ENCODE peak calls at places on chromosome 1, in six cellular contexts. One of them, this sample, is unnamed.

GRCh38 chr1:3852711-3853498 is 4.1 kb downstream of the CEP104 start:
- DNase-seq in K562: no peak
- DNase-seq in H1: no peak
- DNase-seq in GM12878: no peak
- DNase-seq in HepG2: no peak
- DNase-seq in SK-N-SH: no peak
- DNase-seq in this sample: no peak

GRCh38 chr1:198320748-198321147 is 163.9 kb downstream of the NEK7 start:
- DNase-seq in K562: no peak
- DNase-seq in H1: no peak
- DNase-seq in GM12878: no peak
- DNase-seq in HepG2: no peak
- DNase-seq in SK-N-SH: no peak
- DNase-seq in this sample: no peak

GRCh38 chr1:92705456-92705855 is 79.5 kb downstream of the EVI5 start:
- DNase-seq in K562: peak
- DNase-seq in H1: no peak
- DNase-seq in GM12878: no peak
- DNase-seq in HepG2: no peak
- DNase-seq in SK-N-SH: no peak
- DNase-seq in this sample: no peak

GRCh38 chr1:38860464-38860816 is 868 bp upstream of the RRAGC start:
- DNase-seq in K562: no peak
- DNase-seq in H1: no peak
- DNase-seq in GM12878: no peak
- DNase-seq in HepG2: peak
- DNase-seq in SK-N-SH: no peak
- DNase-seq in this sample: no peak

GRCh38 chr1:185939142-185939541 is 205.0 kb downstream of the HMCN1 start:
- DNase-seq in K562: no peak
- DNase-seq in H1: no peak
- DNase-seq in GM12878: no peak
- DNase-seq in HepG2: no peak
- DNase-seq in SK-N-SH: no peak
- DNase-seq in this sample: no peak

GRCh38 chr1:86825294-86825693 is 88.6 kb downstream of the SELENOF start:
- DNase-seq in K562: no peak
- DNase-seq in H1: no peak
- DNase-seq in GM12878: no peak
- DNase-seq in HepG2: no peak
- DNase-seq in SK-N-SH: no peak
- DNase-seq in this sample: no peak

GRCh38 chr1:53326598-53327182 is 1.2 kb downstream of the LRP8 start:
- DNase-seq in K562: peak
- DNase-seq in H1: no peak
- DNase-seq in GM12878: no peak
- DNase-seq in HepG2: no peak
- DNase-seq in SK-N-SH: peak
- DNase-seq in this sample: no peak

GRCh38 chr1:18539171-18539570 is 58.4 kb downstream of the KLHDC7A start:
- DNase-seq in K562: no peak
- DNase-seq in H1: no peak
- DNase-seq in GM12878: no peak
- DNase-seq in HepG2: no peak
- DNase-seq in SK-N-SH: no peak
- DNase-seq in this sample: no peak

GRCh38 chr1:175341631-175342429 is 149.3 kb upstream of the KIAA0040 start:
- DNase-seq in K562: no peak
- DNase-seq in H1: no peak
- DNase-seq in GM12878: no peak
- DNase-seq in HepG2: no peak
- DNase-seq in SK-N-SH: no peak
- DNase-seq in this sample: no peak

GRCh38 chr1:246794261-246795093 is 70.3 kb downstream of the SCCPDH start:
- DNase-seq in K562: no peak
- DNase-seq in H1: no peak
- DNase-seq in GM12878: no peak
- DNase-seq in HepG2: no peak
- DNase-seq in SK-N-SH: peak
- DNase-seq in this sample: no peak

GRCh38 chr1:30713211-30713770 is 10.1 kb downstream of the MATN1 start:
- DNase-seq in K562: no peak
- DNase-seq in H1: no peak
- DNase-seq in GM12878: no peak
- DNase-seq in HepG2: no peak
- DNase-seq in SK-N-SH: no peak
- DNase-seq in this sample: no peak

GRCh38 chr1:8349473-8349865 is 31.6 kb downstream of the SLC45A1 start:
- DNase-seq in K562: no peak
- DNase-seq in H1: no peak
- DNase-seq in GM12878: no peak
- DNase-seq in HepG2: no peak
- DNase-seq in SK-N-SH: no peak
- DNase-seq in this sample: no peak
- TF ChIP-seq POLR2AphosphoS5 in K562: no peak
- TF ChIP-seq POLR2AphosphoS5 in H1: no peak
- TF ChIP-seq POLR2AphosphoS5 in GM12878: no peak
- TF ChIP-seq POLR2AphosphoS5 in HepG2: no peak
- TF ChIP-seq POLR2AphosphoS5 in SK-N-SH: no peak
- TF ChIP-seq POLR2AphosphoS5 in this sample: no peak

DNA sequence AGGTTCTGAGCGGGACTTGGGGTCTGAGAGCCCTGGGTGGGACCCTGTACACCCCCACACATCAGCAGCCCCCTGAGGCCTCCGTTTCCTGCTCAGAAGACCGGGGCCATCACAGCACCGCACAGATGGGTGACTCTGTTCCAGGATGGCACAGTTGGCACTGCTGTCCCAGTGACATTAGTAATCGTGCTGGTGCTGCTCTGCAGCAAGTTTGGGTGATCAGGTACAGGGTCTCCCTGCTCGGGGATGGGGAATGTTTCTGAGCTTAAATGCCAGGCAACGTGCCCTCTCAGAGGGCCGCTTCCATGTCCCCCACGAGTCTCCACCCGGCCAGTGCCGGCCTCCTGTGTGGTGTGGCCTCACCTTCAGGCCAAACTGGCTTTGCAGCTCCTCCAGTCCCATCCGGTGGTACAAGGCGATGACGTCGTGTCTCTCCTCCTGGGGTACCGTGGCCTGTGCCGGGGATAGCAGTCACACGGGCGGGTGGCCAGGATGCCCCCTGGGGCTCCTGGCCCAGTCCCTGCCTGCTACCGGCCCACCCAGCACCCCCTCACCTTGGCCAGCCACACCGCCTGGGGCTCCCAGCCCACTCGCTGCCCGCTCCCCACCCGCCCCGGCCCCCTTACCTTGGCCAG is 17.1 kb downstream of the PRXL2B start:
- DNase-seq in K562: no peak
- DNase-seq in H1: no peak
- DNase-seq in GM12878: no peak
- DNase-seq in HepG2: no peak
- DNase-seq in SK-N-SH: peak
- DNase-seq in this sample: no peak
- TF ChIP-seq GABPA in K562: no peak
- TF ChIP-seq GABPA in H1: no peak
- TF ChIP-seq GABPA in GM12878: no peak
- TF ChIP-seq GABPA in HepG2: no peak
- TF ChIP-seq GABPA in SK-N-SH: no peak
- TF ChIP-seq GABPA in this sample: no peak

DNA sequence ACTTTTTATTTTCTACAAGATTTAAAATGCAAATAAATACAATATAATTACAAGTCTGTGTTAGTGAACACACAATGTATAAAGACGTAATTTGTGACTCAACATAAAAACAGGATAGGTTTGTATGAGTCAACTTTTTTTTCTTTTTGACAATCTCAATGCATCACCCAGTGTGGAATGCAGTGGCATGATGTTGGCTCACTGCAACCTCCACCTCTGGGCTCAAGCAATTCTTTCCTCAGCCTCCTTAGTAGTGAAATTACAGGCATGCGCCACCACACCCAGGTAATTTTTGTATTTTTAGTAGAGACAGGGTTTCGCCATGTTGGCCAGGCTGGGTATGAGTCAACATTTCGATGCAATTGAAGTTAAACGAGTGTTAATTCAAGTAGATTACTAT is 5.9 kb upstream of the SPRR2E start:
- DNase-seq in K562: no peak
- DNase-seq in H1: no peak
- DNase-seq in GM12878: no peak
- DNase-seq in HepG2: no peak
- DNase-seq in SK-N-SH: no peak
- DNase-seq in this sample: no peak
- TF ChIP-seq POLR2AphosphoS5 in K562: no peak
- TF ChIP-seq POLR2AphosphoS5 in H1: no peak
- TF ChIP-seq POLR2AphosphoS5 in GM12878: no peak
- TF ChIP-seq POLR2AphosphoS5 in HepG2: no peak
- TF ChIP-seq POLR2AphosphoS5 in SK-N-SH: no peak
- TF ChIP-seq POLR2AphosphoS5 in this sample: no peak

GRCh38 chr1:220874201-220874655 is 5.0 kb upstream of the HLX start:
- DNase-seq in K562: peak
- DNase-seq in H1: no peak
- DNase-seq in GM12878: no peak
- DNase-seq in HepG2: peak
- DNase-seq in SK-N-SH: peak
- DNase-seq in this sample: peak
- TF ChIP-seq GABPA in K562: no peak
- TF ChIP-seq GABPA in H1: no peak
- TF ChIP-seq GABPA in GM12878: no peak
- TF ChIP-seq GABPA in HepG2: no peak
- TF ChIP-seq GABPA in SK-N-SH: no peak
- TF ChIP-seq GABPA in this sample: no peak

GRCh38 chr1:45493116-45493697 is 2.2 kb upstream of the TESK2 start:
- DNase-seq in K562: peak
- DNase-seq in H1: no peak
- DNase-seq in GM12878: no peak
- DNase-seq in HepG2: peak
- DNase-seq in SK-N-SH: peak
- DNase-seq in this sample: peak
- TF ChIP-seq POLR2AphosphoS5 in K562: no peak
- TF ChIP-seq POLR2AphosphoS5 in H1: no peak
- TF ChIP-seq POLR2AphosphoS5 in GM12878: no peak
- TF ChIP-seq POLR2AphosphoS5 in HepG2: no peak
- TF ChIP-seq POLR2AphosphoS5 in SK-N-SH: no peak
- TF ChIP-seq POLR2AphosphoS5 in this sample: no peak

DNA sequence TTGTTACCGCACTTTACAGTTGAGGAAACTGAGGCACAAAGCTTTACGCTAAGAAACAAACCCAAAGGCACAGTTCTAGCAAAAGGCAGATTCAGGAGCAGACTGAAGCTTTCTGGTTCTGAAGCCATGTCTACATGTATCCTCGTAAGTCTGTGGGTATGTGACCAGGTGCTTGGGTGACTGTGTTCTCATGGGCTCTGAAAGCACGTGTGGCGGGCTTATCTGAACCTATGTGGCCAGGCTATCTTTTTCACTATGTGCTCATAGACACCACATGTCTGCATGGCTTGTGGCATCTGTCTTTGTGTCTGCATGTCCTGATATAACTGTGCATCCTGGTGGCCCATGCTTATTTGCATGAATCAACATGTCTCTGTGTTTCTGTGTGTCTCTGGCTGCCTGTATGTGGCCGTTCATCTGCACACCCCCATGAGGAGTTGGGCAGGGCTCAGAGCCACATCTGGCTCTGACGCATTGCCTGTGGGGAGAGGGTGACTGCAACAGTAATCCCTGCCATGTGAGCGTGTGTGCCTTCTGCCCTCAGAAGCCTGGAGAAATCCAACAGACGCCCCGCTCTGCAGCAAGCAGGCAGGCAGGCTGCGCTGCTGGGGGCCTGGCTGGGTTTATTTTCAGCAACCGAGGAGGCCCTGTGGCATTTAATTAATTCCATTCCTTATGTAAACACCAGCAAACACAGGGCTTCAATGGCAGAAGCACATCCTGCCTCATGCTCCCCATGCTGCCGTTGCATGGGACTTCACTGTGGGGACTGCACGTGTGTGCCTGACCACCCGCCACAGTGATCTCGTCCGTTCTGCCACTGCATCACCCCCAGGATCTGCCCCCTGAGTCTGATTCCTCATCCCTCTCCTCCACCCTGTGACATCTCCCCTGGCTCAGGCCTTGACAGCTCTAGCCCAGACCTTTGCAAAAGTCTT is 115.4 kb downstream of the TRABD2B start:
- DNase-seq in K562: no peak
- DNase-seq in H1: no peak
- DNase-seq in GM12878: no peak
- DNase-seq in HepG2: no peak
- DNase-seq in SK-N-SH: peak
- DNase-seq in this sample: no peak
- TF ChIP-seq GABPA in K562: no peak
- TF ChIP-seq GABPA in H1: no peak
- TF ChIP-seq GABPA in GM12878: no peak
- TF ChIP-seq GABPA in HepG2: no peak
- TF ChIP-seq GABPA in SK-N-SH: no peak
- TF ChIP-seq GABPA in this sample: no peak